ENCODE peak calls at places on chromosome 6, in six cellular contexts. Q, C, Z, A, P and R are unnamed samples.

GRCh38 chr6:30752164-30752927 is 8.0 kb upstream of the IER3 start:
- DNase-seq in Q (peak), C (peak), Z (peak), A (peak), P (no peak), R (peak)

GRCh38 chr6:43821101-43821886 is 51.3 kb downstream of the VEGFA start:
- DNase-seq in Q (no peak), C (no peak), Z (no peak), A (no peak), P (no peak), R (no peak)

GRCh38 chr6:53565886-53566285 is 21.0 kb upstream of the GCLC start:
- DNase-seq in Q (no peak), C (no peak), Z (no peak), A (no peak), P (no peak), R (no peak)

GRCh38 chr6:21769405-21769851 is 175.9 kb downstream of the SOX4 start:
- DNase-seq in Q (no peak), C (no peak), Z (no peak), A (no peak), P (peak), R (no peak)

GRCh38 chr6:17829905-17830304 is 123.2 kb upstream of the NUP153 start:
- DNase-seq in Q (no peak), C (no peak), Z (no peak), A (no peak), P (no peak), R (no peak)

GRCh38 chr6:1127129-1127528 is 184.8 kb upstream of the FOXQ1 start:
- DNase-seq in Q (no peak), C (no peak), Z (no peak), A (no peak), P (no peak), R (no peak)

GRCh38 chr6:3381233-3382065 is 75.4 kb downstream of the SLC22A23 start:
- DNase-seq in Q (peak), C (no peak), Z (peak), A (no peak), P (no peak), R (peak)

GRCh38 chr6:140956567-140957306 is 1176.0 kb upstream of the GJE1 start:
- DNase-seq in Q (no peak), C (no peak), Z (no peak), A (no peak), P (no peak), R (peak)

GRCh38 chr6:168377481-168377850 is 57.9 kb upstream of the DACT2 start:
- DNase-seq in Q (no peak), C (no peak), Z (peak), A (no peak), P (no peak), R (no peak)

GRCh38 chr6:75143186-75143585 is 62.7 kb downstream of the COL12A1 start:
- DNase-seq in Q (no peak), C (no peak), Z (no peak), A (no peak), P (no peak), R (no peak)

GRCh38 chr6:37242429-37243052 is 15.0 kb upstream of the TBC1D22B start:
- DNase-seq in Q (no peak), C (no peak), Z (no peak), A (no peak), P (peak), R (no peak)

GRCh38 chr6:135128268-135128914 is 52.7 kb upstream of the MYB start:
- DNase-seq in Q (no peak), C (no peak), Z (no peak), A (no peak), P (no peak), R (no peak)

GRCh38 chr6:83431545-83432165 is 804 bp upstream of the ME1 start:
- DNase-seq in Q (peak), C (peak), Z (peak), A (peak), P (peak), R (peak)

GRCh38 chr6:129444683-129445082 is 265.3 kb downstream of the ARHGAP18 start:
- DNase-seq in Q (no peak), C (no peak), Z (no peak), A (no peak), P (no peak), R (no peak)

GRCh38 chr6:41728073-41728936 is 7.1 kb downstream of the TFEB start:
- DNase-seq in Q (peak), C (no peak), Z (no peak), A (no peak), P (no peak), R (peak)

GRCh38 chr6:82875573-82876185 is 190.0 kb downstream of the UBE3D start:
- DNase-seq in Q (no peak), C (no peak), Z (no peak), A (no peak), P (peak), R (no peak)

GRCh38 chr6:36766649-36766945 is 69.0 kb downstream of the RAB44 start:
- DNase-seq in Q (no peak), C (no peak), Z (no peak), A (no peak), P (no peak), R (no peak)

GRCh38 chr6:1767481-1768246 is 157.9 kb downstream of the FOXC1 start:
- DNase-seq in Q (no peak), C (no peak), Z (no peak), A (no peak), P (peak), R (no peak)

GRCh38 chr6:38034269-38034914 is 214.9 kb downstream of the ZFAND3 start:
- DNase-seq in Q (no peak), C (no peak), Z (peak), A (no peak), P (peak), R (peak)

GRCh38 chr6:5126214-5126613 is 41.1 kb downstream of the PPP1R3G start:
- DNase-seq in Q (no peak), C (no peak), Z (no peak), A (no peak), P (peak), R (no peak)